ENCODE peak calls at places on chromosome 13, in seven cellular contexts. V, L, I, W, U, X and K are unnamed samples.

GRCh38 chr13:33743438-33744368 is 74.2 kb upstream of the RFC3 start:
- DNase-seq in V (no peak), L (no peak), I (no peak), W (no peak), U (no peak), X (no peak), K (no peak)

GRCh38 chr13:42170029-42170428 is 101.9 kb upstream of the AKAP11 start:
- DNase-seq in V (no peak), L (no peak), I (no peak), W (no peak), U (no peak), X (no peak), K (no peak)

GRCh38 chr13:28055362-28055761 is 45.0 kb downstream of the FLT3 start:
- DNase-seq in V (no peak), L (no peak), I (no peak), W (no peak), U (no peak), X (no peak), K (no peak)

GRCh38 chr13:42633495-42633894 is 59.5 kb downstream of the TNFSF11 start:
- DNase-seq in V (no peak), L (no peak), I (no peak), W (no peak), U (no peak), X (no peak), K (no peak)

GRCh38 chr13:91032104-91032503 is 315.4 kb upstream of the MIR17HG start:
- DNase-seq in V (no peak), L (no peak), I (no peak), W (no peak), U (no peak), X (no peak), K (no peak)

GRCh38 chr13:101773062-101773461 is 320.6 kb downstream of the ITGBL1 start:
- DNase-seq in V (no peak), L (no peak), I (no peak), W (no peak), U (peak), X (no peak), K (no peak)

GRCh38 chr13:89169951-89170350 is 1498.8 kb downstream of the SLITRK5 start:
- DNase-seq in V (no peak), L (no peak), I (no peak), W (no peak), U (no peak), X (no peak), K (no peak)

GRCh38 chr13:110332750-110333149 is 25.7 kb downstream of the COL4A2 start:
- DNase-seq in V (no peak), L (no peak), I (no peak), W (no peak), U (no peak), X (no peak), K (no peak)

GRCh38 chr13:94549241-94550029 is 46.5 kb downstream of the TGDS start:
- DNase-seq in V (peak), L (peak), I (peak), W (peak), U (peak), X (peak), K (peak)